ENCODE peak calls at places on chromosomes 11 and 22, in five cellular contexts. F is heart right ventricle, G is right lobe of liver, U is heart left ventricle, W is PC-3. J is an unnamed sample.

GRCh38 chr11:9138133-9138453 is 46.7 kb upstream of the SCUBE2 start:
- DNase-seq in F (no peak), W (no peak), G (no peak), U (no peak), J (no peak)

GRCh38 chr11:6402561-6402981 is 12.3 kb downstream of the SMPD1 start:
- DNase-seq in G (no peak), U (no peak), F (no peak), W (no peak), J (no peak)

GRCh38 chr11:130397780-130398179 is 30.6 kb downstream of the ADAMTS8 start:
- DNase-seq in U (no peak), W (no peak), G (no peak), F (no peak), J (no peak)

GRCh38 chr22:19411690-19412045 is 19.9 kb downstream of the HIRA start:
- DNase-seq in W (no peak), U (no peak), G (no peak), F (no peak), J (no peak)

GRCh38 chr11:25535462-25535861 is 796.5 kb upstream of the ANO3 start:
- DNase-seq in G (no peak), F (no peak), W (no peak), U (no peak), J (peak)

GRCh38 chr11:76838422-76839068 is 22.2 kb upstream of the ACER3 start:
- DNase-seq in U (no peak), G (no peak), W (no peak), F (peak), J (no peak)

GRCh38 chr11:86119062-86119461 is 50.2 kb upstream of the PICALM start:
- DNase-seq in U (no peak), W (no peak), F (no peak), G (no peak), J (no peak)

GRCh38 chr11:60887531-60887930 is 18.9 kb downstream of the PRPF19 start:
- DNase-seq in F (no peak), U (no peak), G (no peak), W (peak), J (no peak)

GRCh38 chr11:28384418-28384817 is 276.2 kb downstream of the METTL15 start:
- DNase-seq in F (no peak), W (peak), G (no peak), U (no peak), J (no peak)

GRCh38 chr22:48496226-48496845 is 1331.3 kb downstream of the BRD1 start:
- DNase-seq in U (no peak), F (no peak), G (peak), W (no peak), J (no peak)

GRCh38 chr11:213111-213510 is 5.6 kb downstream of the RIC8A start:
- DNase-seq in G (no peak), W (no peak), F (no peak), U (no peak), J (no peak)

GRCh38 chr22:40525250-40525884 is 111.2 kb downstream of the MRTFA start:
- DNase-seq in G (no peak), F (peak), U (peak), W (peak), J (no peak)

GRCh38 chr11:15104166-15104565 is 10.6 kb upstream of the INSC start:
- DNase-seq in U (no peak), F (no peak), G (no peak), W (no peak), J (no peak)

GRCh38 chr11:125110506-125110905 is 920 bp downstream of the TMEM218 start:
- DNase-seq in W (no peak), G (no peak), F (no peak), U (no peak), J (no peak)

GRCh38 chr11:30984442-30984816 is 385.1 kb downstream of the DCDC1 start:
- DNase-seq in G (no peak), W (no peak), F (no peak), U (peak), J (no peak)

GRCh38 chr22:32535531-32536190 is 61.0 kb downstream of the FBXO7 start:
- DNase-seq in G (no peak), W (no peak), F (no peak), U (no peak), J (no peak)

GRCh38 chr22:27296091-27296675 is 505.4 kb downstream of the MN1 start:
- DNase-seq in W (no peak), U (no peak), F (no peak), G (no peak), J (no peak)

GRCh38 chr11:15810079-15810478 is 546.3 kb downstream of the SOX6 start:
- DNase-seq in W (no peak), G (no peak), U (no peak), F (no peak), J (no peak)

GRCh38 chr11:86511086-86511551 is 136.4 kb downstream of the CCDC81 start:
- DNase-seq in G (no peak), W (peak), U (no peak), F (no peak), J (no peak)

GRCh38 chr11:75491465-75491864 is 34.3 kb downstream of the GDPD5 start:
- DNase-seq in F (no peak), G (no peak), W (no peak), U (no peak), J (no peak)

GRCh38 chr11:18236664-18237356 is at the start of gene SAA4:
- DNase-seq in U (no peak), W (peak), G (no peak), F (no peak), J (no peak)

GRCh38 chr11:104594228-104594958 is 303.9 kb downstream of the CASP12 start:
- DNase-seq in F (no peak), G (no peak), W (peak), U (no peak), J (no peak)

GRCh38 chr11:95692526-95693270 is 96.9 kb downstream of the FAM76B start:
- DNase-seq in U (no peak), F (no peak), W (no peak), G (no peak), J (no peak)

GRCh38 chr11:92322225-92322624 is 97.6 kb downstream of the FAT3 start:
- DNase-seq in G (no peak), W (peak), U (no peak), F (no peak), J (no peak)

GRCh38 chr11:21180194-21180593 is 510.8 kb downstream of the NELL1 start:
- DNase-seq in G (no peak), F (no peak), W (no peak), U (no peak), J (no peak)

GRCh38 chr11:120236169-120237107 is 3.5 kb upstream of the POU2F3 start:
- DNase-seq in W (peak), U (no peak), F (no peak), G (no peak), J (no peak)

GRCh38 chr11:15412054-15412453 is 297.3 kb downstream of the INSC start:
- DNase-seq in U (no peak), W (no peak), G (no peak), F (no peak), J (no peak)

GRCh38 chr22:39259698-39260097 is 14.9 kb upstream of the PDGFB start:
- DNase-seq in G (no peak), U (no peak), F (no peak), W (no peak), J (no peak)

GRCh38 chr11:83768476-83768875 is 482.3 kb upstream of the CCDC90B start:
- DNase-seq in F (no peak), G (no peak), W (no peak), U (no peak), J (no peak)

GRCh38 chr11:124075841-124076571 is 34.9 kb upstream of the OR10G7 start:
- DNase-seq in W (no peak), G (no peak), U (no peak), F (peak), J (no peak)

GRCh38 chr11:66956689-66957290 is 1.4 kb downstream of the PC start:
- DNase-seq in U (no peak), W (no peak), G (peak), F (no peak), J (no peak)
- H3K27ac ChIP-seq in U (no peak), W (no peak), G (peak), F (peak), J (no peak)

DNA sequence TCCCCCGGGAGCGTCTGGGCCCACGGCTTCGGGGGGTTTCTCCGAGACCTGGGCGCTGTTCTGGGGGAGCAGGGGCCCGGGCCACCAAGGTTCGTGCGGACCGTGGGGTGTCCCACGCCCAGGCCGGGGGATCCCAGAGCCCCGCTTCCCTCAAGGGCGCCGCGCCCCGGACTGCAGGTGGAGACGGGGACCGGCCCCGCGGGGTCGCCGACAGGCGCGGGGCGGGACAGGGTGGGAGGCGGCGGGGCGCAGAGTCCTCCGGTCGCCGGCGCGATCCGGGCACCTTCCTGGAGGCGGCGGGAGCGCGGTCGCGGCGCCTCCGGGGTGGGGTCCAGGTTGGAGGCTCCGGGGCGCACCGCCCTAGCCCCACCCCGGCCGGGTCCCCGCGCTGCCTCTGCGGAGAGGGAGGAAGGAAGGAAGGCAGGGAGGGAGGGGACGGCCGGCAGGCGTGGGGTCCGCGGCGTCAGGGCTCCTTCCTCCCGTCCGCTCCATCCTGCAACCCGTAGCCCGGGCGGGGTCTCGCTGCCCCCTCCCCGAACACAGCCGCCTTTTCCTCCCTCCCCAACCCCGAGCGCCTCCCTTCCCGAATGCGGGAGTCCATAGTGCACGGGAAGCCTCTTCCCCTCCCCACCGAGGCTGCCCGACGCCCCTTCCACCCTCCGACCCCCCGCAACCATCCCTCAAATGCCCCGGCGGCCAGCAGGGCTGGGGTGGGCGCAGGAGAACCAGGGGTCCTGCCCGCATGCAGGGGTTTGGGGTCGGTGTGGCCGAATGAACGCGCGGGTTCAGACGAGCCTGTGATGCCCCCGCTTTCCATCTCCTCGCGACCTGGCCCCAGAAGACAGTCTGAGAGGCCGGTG is 4.3 kb upstream of the ZBED4 start:
- DNase-seq in W (no peak), G (no peak), U (no peak), F (no peak), J (no peak)
- H3K4me3 ChIP-seq in W (no peak), G (peak), U (peak), F (peak), J (peak)

GRCh38 chr11:116731821-116732739 is 40.7 kb downstream of the BUD13 start:
- DNase-seq in W (no peak), G (no peak), U (no peak), F (no peak), J (no peak)
- TF ChIP-seq CTCF in W (no peak), G (no peak), U (no peak), F (no peak), J (no peak)

DNA sequence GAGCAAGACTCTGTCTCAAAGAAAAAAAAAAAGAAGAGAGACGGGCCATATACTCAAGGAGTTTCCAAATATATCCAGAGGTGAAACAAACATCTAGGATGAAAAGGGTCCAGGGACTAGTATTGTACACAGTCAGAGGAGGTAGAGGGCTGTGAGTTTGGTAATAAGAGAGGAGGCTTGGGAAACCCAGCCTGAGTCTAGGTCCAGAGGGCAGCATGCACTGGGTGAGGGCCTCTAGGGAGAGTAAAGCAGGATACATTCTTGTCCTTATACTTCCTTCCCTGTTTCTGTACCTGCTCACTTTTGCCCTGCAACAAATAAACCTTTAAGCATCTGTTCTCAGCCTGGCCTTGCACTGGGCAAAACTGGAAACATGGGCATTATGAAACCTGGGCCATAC is 31.5 kb downstream of the STIM1 start:
- DNase-seq in F (no peak), U (no peak), G (no peak), W (no peak), J (no peak)
- H3K27ac ChIP-seq in F (no peak), U (no peak), G (no peak), W (no peak), J (no peak)

GRCh38 chr11:69972351-69972802 is 105.7 kb upstream of the ANO1 start:
- DNase-seq in G (no peak), U (no peak), W (no peak), F (no peak), J (no peak)
- H3K4me3 ChIP-seq in G (no peak), U (no peak), W (no peak), F (no peak), J (no peak)

DNA sequence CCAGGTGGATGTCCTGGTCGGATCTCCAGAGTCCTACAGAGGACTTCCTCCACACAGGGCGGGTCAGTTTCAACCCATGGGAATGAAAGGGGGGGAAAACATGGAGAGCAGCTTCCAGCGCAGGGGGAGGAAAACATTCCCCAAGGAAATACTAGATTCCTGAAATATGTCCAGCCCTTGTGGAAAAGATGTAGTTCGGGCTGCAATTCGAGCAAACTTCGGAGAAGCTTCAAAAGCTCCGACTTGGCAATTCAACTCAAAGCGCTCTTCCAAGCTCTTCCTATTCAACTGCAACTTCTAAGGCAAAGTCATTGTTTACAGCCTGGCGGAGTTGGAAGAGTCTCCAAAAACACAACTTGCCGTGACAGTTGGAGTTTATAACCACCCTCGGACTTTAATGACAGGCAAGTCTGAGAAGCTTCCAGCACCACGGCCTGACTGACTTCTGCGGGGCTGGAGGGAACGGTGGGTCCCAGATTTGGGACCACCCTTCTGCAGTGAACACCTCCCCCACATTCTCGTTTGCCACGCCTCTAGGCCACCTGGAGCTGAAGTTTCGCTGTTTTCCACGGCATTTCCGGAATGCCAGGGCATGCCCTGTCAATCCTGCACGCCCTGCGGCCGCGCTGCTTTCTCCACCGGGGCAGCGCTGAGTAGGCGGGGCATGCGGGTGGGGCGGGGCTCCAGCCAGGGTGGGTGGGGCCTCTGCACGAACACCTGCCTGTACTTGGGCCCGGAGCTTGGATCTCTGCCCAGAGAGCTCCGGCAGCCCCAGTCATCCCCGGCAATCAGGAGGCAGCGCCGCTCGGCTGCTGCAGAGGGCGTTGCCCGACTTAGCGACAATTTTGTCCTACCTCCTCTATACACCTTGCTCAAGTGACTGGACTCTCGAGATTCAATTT is 49.0 kb upstream of the BIRC3 start:
- DNase-seq in W (peak), G (peak), F (peak), U (peak), J (peak)
- TF ChIP-seq CTCF in W (peak), G (peak), F (no peak), U (peak), J (peak)

GRCh38 chr11:44191322-44192014 is 96.0 kb downstream of the EXT2 start:
- DNase-seq in U (no peak), G (no peak), W (no peak), F (no peak), J (no peak)
- H3K27ac ChIP-seq in U (no peak), G (no peak), W (no peak), F (no peak), J (no peak)

GRCh38 chr22:36510966-36511881 is 4.4 kb upstream of the FOXRED2 start:
- DNase-seq in U (no peak), W (peak), G (no peak), F (no peak), J (no peak)

GRCh38 chr22:36510384-36510783 is 3.5 kb upstream of the FOXRED2 start:
- DNase-seq in F (no peak), U (no peak), G (peak), W (no peak), J (no peak)

GRCh38 chr22:36506637-36507517 is at the start of gene FOXRED2:
- DNase-seq in G (peak), W (peak), F (peak), U (peak), J (peak)

GRCh38 chr22:36505998-36506635 is 723 bp downstream of the FOXRED2 start:
- DNase-seq in W (no peak), G (no peak), F (peak), U (peak), J (no peak)

DNA sequence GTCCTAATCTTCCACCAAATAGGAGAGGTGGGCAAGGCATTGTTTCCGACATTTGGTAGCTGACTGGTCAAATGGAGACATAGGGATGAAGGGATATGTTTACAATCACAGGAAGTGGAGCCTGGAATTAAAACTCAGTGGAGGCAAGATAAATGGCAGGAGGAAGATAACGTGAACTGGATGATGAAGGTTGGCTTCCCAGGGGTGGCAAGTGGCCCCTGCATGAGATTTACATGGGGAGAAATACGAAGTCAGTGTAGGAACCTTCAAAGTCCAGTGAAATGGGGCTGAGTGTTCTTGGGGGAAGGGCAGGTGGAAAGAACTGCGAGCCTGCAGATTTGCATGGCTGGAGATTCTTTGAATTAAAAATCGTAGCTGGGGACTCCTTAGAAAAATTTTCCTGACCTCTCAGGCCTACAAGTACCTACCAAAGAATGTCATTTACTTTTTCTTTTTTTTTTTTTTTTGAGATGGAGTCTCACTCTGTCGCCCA is 724 bp upstream of the FOXRED2 start:
- DNase-seq in W (no peak), U (no peak), F (no peak), G (no peak), J (no peak)
- H3K4me3 ChIP-seq in W (no peak), U (peak), F (peak), G (no peak), J (peak)

DNA sequence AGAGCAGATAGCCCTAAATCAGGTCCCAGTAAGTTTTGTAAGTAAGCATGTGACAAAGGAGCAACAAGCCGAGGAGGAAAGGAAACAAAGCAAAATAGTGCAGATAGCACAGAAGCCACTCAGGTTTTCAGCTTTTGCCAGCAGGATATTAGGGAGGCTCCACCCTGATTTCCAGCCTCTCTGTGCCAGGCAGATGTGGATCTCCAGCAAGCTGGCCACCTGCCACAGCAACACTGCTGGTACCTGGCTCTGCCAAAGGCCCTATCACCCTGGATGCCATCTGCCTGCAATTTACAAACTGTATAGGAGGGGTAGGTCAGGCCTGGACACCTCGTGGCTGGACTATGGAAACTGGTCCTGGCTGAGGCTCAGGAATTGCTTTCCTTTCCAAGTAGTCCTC is 12.2 kb upstream of the NNMT start:
- DNase-seq in F (no peak), U (no peak), G (peak), W (no peak), J (no peak)
- TF ChIP-seq CTCF in F (no peak), U (no peak), G (no peak), W (no peak), J (no peak)

J was measured in right atrium auricular region.